ENCODE peak calls at places on chromosomes 1 and 21, in eight cellular contexts. Y, G, X, Z, R, T, A and V are unnamed samples.

GRCh38 chr1:29706936-29707335 is 470.6 kb downstream of the PTPRU start:
- DNase-seq in G (peak), R (peak), Z (no peak), Y (no peak), X (no peak), A (no peak), T (no peak), V (no peak)

GRCh38 chr1:204507317-204508105 is 8.7 kb upstream of the MDM4 start:
- DNase-seq in X (no peak), Z (peak), G (no peak), A (peak), Y (peak), R (peak), T (no peak), V (no peak)

GRCh38 chr1:245365621-245366020 is 210.8 kb downstream of the KIF26B start:
- DNase-seq in Z (no peak), Y (no peak), G (no peak), T (no peak), A (no peak), R (no peak), X (no peak), V (no peak)

GRCh38 chr1:200337410-200337809 is 72.4 kb downstream of the ZNF281 start:
- DNase-seq in Y (no peak), T (no peak), A (no peak), Z (no peak), X (no peak), G (no peak), R (no peak), V (no peak)

GRCh38 chr1:184479435-184480202 is 92.8 kb downstream of the C1orf21 start:
- DNase-seq in X (no peak), R (no peak), G (no peak), Z (no peak), Y (no peak), T (no peak), A (no peak), V (no peak)

GRCh38 chr1:44327679-44328491 is 27.2 kb downstream of the ERI3 start:
- DNase-seq in G (peak), Y (no peak), T (no peak), Z (no peak), A (peak), X (no peak), R (peak), V (peak)

GRCh38 chr1:7562729-7563605 is 208.1 kb upstream of the VAMP3 start:
- DNase-seq in A (no peak), Y (no peak), Z (no peak), X (no peak), R (no peak), T (no peak), G (no peak), V (no peak)

GRCh38 chr21:33403128-33403785 is at the start of gene IFNGR2:
- DNase-seq in T (peak), X (peak), A (no peak), Z (no peak), R (peak), Y (no peak), G (peak), V (peak)

GRCh38 chr1:160022330-160023310 is 9.2 kb downstream of the PIGM start:
- DNase-seq in X (no peak), T (no peak), Z (no peak), G (no peak), R (peak), Y (no peak), A (no peak), V (no peak)

GRCh38 chr1:94819945-94820746 is at the start of gene SLC44A3:
- DNase-seq in A (no peak), R (peak), T (no peak), Z (no peak), X (peak), G (peak), Y (no peak), V (peak)

GRCh38 chr1:214901718-214902117 is 180.8 kb upstream of the KCNK2 start:
- DNase-seq in R (peak), Z (no peak), Y (no peak), A (no peak), T (no peak), X (no peak), G (no peak), V (no peak)

GRCh38 chr1:14320518-14320917 is 278.0 kb upstream of the KAZN start:
- DNase-seq in A (no peak), T (no peak), Y (no peak), G (no peak), Z (no peak), R (peak), X (no peak), V (no peak)

GRCh38 chr1:115429884-115430283 is 91.8 kb upstream of the NGF start:
- DNase-seq in X (no peak), Y (no peak), Z (no peak), R (peak), A (no peak), T (no peak), G (no peak), V (no peak)

GRCh38 chr1:237191403-237191802 is 149.4 kb downstream of the RYR2 start:
- DNase-seq in R (no peak), T (no peak), Y (no peak), G (no peak), X (no peak), A (no peak), Z (no peak), V (no peak)

GRCh38 chr1:209504571-209504970 is 78.9 kb upstream of the CAMK1G start:
- DNase-seq in R (no peak), Y (no peak), G (no peak), X (no peak), Z (no peak), A (no peak), T (no peak), V (no peak)

GRCh38 chr1:61337981-61338848 is 255.9 kb downstream of the NFIA start:
- DNase-seq in A (peak), Z (no peak), T (no peak), X (no peak), G (peak), Y (peak), R (peak), V (peak)

GRCh38 chr1:18217398-18218043 is 109.9 kb downstream of the IGSF21 start:
- DNase-seq in G (peak), Y (no peak), A (no peak), T (no peak), R (peak), X (no peak), Z (peak), V (no peak)

GRCh38 chr1:23657659-23658275 is 33.8 kb upstream of the RPL11 start:
- DNase-seq in A (no peak), G (peak), T (no peak), Z (peak), Y (no peak), R (peak), X (peak), V (no peak)

GRCh38 chr1:40421348-40421693 is 29.0 kb upstream of the ZFP69B start:
- DNase-seq in Y (peak), X (no peak), R (no peak), T (no peak), Z (peak), A (no peak), G (no peak), V (no peak)

GRCh38 chr1:200670215-200671118 is 760 bp upstream of the DDX59 start:
- DNase-seq in T (no peak), R (peak), X (no peak), Z (peak), G (peak), A (no peak), Y (peak), V (peak)

GRCh38 chr1:36733748-36734147 is 251.0 kb upstream of the CSF3R start:
- DNase-seq in A (no peak), Z (no peak), Y (no peak), G (no peak), T (no peak), R (no peak), X (no peak), V (no peak)

GRCh38 chr1:186202174-186202843 is 172.7 kb downstream of the TPR start:
- DNase-seq in G (no peak), A (peak), T (no peak), Y (no peak), R (no peak), Z (no peak), X (no peak), V (no peak)

GRCh38 chr1:50371749-50372148 is 51.5 kb downstream of the DMRTA2 start:
- DNase-seq in Z (no peak), X (no peak), Y (no peak), A (no peak), R (no peak), T (no peak), G (no peak), V (no peak)

GRCh38 chr1:179230721-179231120 is 1.2 kb upstream of the ABL2 start:
- DNase-seq in A (no peak), R (no peak), Y (no peak), Z (no peak), X (no peak), G (no peak), T (no peak), V (peak)

GRCh38 chr1:25360596-25361581 is 22.8 kb downstream of the TMEM50A start:
- DNase-seq in T (no peak), Z (no peak), G (no peak), A (no peak), Y (no peak), X (no peak), R (peak), V (no peak)

GRCh38 chr1:237542525-237543418 is 347.9 kb downstream of the ZP4 start:
- DNase-seq in X (no peak), T (no peak), A (no peak), Y (no peak), Z (no peak), R (peak), G (no peak), V (no peak)